ENCODE peak calls at places on chromosomes 7 and 10, in four cellular contexts. A is BE2C, R is neuronal stem cell, F is gastrocnemius medialis. N is an unnamed sample.
A peak's percentile ranks its signal among the peaks of the same experiment; 100 is the strongest.

GRCh38 chr10:47063858-47064257 is 152.6 kb downstream of the PTPN20 start:
- DNase-seq in A (no peak), R (no peak), F (peak; percentile 84), N (no peak)

GRCh38 chr7:95396136-95397032 is at the start of gene PON3:
- DNase-seq in A (no peak), R (no peak), F (peak; percentile 12), N (no peak)

GRCh38 chr10:47031953-47032465 is 120.8 kb downstream of the PTPN20 start:
- DNase-seq in A (no peak), R (no peak), F (peak; percentile 74), N (no peak)

GRCh38 chr10:15472431-15473400 is 101.6 kb upstream of the FAM171A1 start:
- DNase-seq in A (no peak), R (no peak), F (no peak), N (no peak)

GRCh38 chr10:58178811-58179210 is 88.9 kb downstream of the IPMK start:
- DNase-seq in A (no peak), R (no peak), F (no peak), N (no peak)

GRCh38 chr10:7572435-7572834 is 94.3 kb downstream of the ITIH5 start:
- DNase-seq in A (no peak), R (no peak), F (no peak), N (no peak)

GRCh38 chr10:90308223-90308622 is 549.6 kb downstream of the HTR7 start:
- DNase-seq in A (no peak), R (no peak), F (no peak), N (no peak)

GRCh38 chr10:68826764-68827591 is at the start of gene STOX1:
- DNase-seq in A (peak; percentile 79), R (peak; percentile 73), F (peak; percentile 15), N (peak; percentile 11)

GRCh38 chr7:2438181-2438580 is 34.8 kb downstream of the CHST12 start:
- DNase-seq in A (no peak), R (no peak), F (peak; percentile 42), N (no peak)

GRCh38 chr7:42117201-42117600 is 119.8 kb downstream of the GLI3 start:
- DNase-seq in A (no peak), R (no peak), F (no peak), N (no peak)

GRCh38 chr7:51276967-51277366 is 39.6 kb downstream of the COBL start:
- DNase-seq in A (no peak), R (no peak), F (no peak), N (no peak)

GRCh38 chr10:11446133-11446532 is 165.3 kb downstream of the USP6NL start:
- DNase-seq in A (no peak), R (no peak), F (no peak), N (no peak)

GRCh38 chr7:84705079-84705478 is 481.8 kb downstream of the SEMA3D start:
- DNase-seq in A (no peak), R (no peak), F (no peak), N (no peak)

GRCh38 chr7:2953588-2954407 is 89.9 kb downstream of the CARD11 start:
- DNase-seq in A (no peak), R (no peak), F (no peak), N (no peak)

DNA sequence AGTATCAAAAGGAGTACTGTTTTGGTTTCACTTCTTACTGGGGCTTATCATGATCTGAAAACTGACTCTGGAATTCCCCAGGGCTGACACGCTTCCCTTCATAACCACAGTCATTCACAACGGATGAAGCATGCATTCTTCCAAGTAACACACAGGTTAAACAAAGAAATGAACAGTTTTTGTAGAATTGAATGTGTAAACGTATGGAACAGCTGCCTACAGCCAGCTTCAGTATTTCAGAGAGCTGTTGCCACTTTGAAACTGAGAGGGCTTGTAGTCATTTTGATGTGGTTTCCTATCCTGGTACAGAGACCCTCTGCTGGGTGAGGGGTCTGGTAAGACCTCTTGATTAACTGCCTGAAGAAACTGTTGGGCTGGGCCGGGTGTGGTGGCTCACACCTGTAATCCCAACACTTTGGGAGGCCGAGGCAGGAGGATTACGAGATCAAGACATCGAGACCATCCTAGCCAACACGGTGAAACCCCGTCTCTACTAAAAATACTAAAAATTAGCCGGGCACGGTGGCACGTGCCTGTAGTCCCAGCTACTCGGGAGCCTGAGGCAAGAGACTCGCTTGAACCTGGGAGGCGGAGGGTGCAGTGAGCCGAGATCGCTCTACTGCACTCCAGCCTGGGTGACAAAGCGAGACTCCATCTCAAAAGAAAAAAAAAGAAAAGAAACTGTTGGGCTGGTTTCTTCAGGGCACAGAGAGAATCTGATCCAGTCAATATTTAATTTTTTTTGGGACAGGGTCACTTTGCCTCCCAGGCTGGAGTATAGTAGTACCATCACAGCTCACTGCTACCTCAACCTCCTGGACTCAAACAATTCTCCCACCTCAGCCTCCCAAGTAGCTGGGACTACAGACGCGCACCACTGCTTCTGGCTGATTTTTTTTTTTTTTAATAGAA is 4.7 kb downstream of the NFE2L3 start:
- DNase-seq in A (no peak), R (no peak), F (no peak), N (peak; percentile 53)
- H3K4me1 ChIP-seq in A (no peaks in the 10 kb centered on the region), R (peaks cover 7% of the 10 kb centered on the region), F (no peaks in the 10 kb centered on the region), N (peaks cover 31% of the 10 kb centered on the region)

GRCh38 chr7:19094971-19095370 is 22.5 kb downstream of the TWIST1 start:
- DNase-seq in A (no peak), R (no peak), F (no peak), N (no peak)

GRCh38 chr7:19090526-19090925 is 26.9 kb downstream of the TWIST1 start:
- DNase-seq in A (peak; percentile 16), R (no peak), F (no peak), N (no peak)

GRCh38 chr7:19091871-19092270 is 25.6 kb downstream of the TWIST1 start:
- DNase-seq in A (no peak), R (no peak), F (no peak), N (no peak)

DNA sequence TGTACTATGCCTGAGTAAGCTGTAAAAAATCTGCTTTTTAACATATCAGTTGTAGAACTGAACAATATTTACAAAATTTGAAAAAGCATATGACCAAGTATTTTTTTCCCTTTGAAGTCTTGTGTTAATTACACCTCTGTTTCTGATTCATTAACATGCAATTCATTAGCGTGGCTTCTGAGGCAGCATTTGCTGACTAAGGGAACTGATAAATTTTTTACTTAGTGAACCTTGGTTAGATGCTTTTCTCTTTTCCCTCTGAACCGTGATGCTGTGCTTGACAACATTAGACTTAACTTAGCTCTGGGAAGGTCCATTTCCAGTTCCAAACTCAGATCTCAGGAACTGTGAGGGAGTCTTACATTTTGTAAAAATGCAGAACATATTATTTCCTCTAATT is 28.1 kb downstream of the TWIST1 start:
- DNase-seq in A (no peak), R (no peak), F (no peak), N (no peak)
- H3K27me3 ChIP-seq in A (no peaks in the 10 kb centered on the region), R (no peaks in the 10 kb centered on the region), F (no peaks in the 10 kb centered on the region), N (no peaks in the 10 kb centered on the region)

DNA sequence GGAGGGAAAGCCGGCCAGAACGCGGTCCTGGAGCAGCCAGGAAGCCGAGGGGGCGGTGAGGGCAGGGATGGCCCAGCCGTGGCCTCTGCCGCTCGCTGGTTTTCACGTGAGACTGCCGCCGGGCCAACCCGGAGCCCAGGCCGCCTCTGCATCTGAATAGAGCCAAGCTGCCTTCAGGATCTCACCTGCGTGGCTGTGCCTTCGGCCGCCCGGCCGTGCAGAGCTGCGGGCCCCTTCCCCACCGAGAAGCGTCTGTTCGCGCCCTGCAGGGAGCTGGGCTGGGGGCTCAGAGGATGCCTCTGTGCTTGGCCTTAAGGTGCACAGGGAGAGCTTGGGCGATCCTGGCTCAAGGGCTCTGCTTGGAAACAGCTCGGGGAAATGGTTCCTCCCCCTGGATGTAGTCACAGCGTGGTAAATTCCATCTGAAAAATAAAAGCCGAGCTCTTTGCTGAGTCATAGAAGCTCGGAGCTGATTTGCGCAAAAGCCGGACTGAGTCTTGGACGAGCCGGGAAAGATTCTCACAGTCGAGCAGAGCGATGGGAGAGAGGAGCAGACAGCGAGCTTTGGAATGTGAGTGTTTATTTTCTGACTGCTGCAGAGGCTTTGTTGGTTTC is at the start of gene JAKMIP3:
- DNase-seq in A (no peak), R (peak; percentile 27), F (peak; percentile 47), N (no peak)
- H3K4me1 ChIP-seq in A (no peaks in the 10 kb centered on the region), R (peaks cover 8% of the 10 kb centered on the region), F (peaks cover 17% of the 10 kb centered on the region), N (no peaks in the 10 kb centered on the region)

DNA sequence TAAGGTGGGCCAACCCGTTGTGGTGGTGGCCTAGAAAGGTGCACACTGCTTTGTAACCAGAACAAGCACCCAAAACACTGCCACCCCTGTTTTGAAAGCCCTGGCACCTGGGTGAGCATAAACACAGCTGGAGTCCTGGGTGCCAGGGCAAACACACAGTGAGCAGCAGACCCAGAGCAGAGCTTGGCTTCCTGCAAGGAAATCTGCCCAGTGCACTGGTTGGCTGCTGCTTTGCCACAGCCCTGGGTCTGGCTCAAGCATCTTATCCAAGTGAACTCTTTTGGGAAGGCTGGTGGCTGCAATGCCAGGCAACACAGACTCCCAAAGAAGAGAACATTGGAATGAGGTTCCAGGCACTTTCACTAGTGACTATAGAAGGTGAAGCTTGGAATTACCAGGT is 145.5 kb upstream of the PDE1C start:
- DNase-seq in A (no peak), R (no peak), F (no peak), N (no peak)
- H3K27me3 ChIP-seq in A (peaks cover 4% of the 10 kb centered on the region), R (no peaks in the 10 kb centered on the region), F (no peaks in the 10 kb centered on the region), N (no peaks in the 10 kb centered on the region)

GRCh38 chr10:119222531-119222930 is 15.2 kb downstream of the GRK5 start:
- DNase-seq in A (no peak), R (no peak), F (no peak), N (no peak)

GRCh38 chr10:119219747-119220320 is 12.5 kb downstream of the GRK5 start:
- DNase-seq in A (no peak), R (no peak), F (no peak), N (no peak)

GRCh38 chr10:119221201-119221600 is 13.8 kb downstream of the GRK5 start:
- DNase-seq in A (no peak), R (no peak), F (no peak), N (no peak)

GRCh38 chr10:119222966-119223386 is 15.6 kb downstream of the GRK5 start:
- DNase-seq in A (no peak), R (no peak), F (no peak), N (no peak)

DNA sequence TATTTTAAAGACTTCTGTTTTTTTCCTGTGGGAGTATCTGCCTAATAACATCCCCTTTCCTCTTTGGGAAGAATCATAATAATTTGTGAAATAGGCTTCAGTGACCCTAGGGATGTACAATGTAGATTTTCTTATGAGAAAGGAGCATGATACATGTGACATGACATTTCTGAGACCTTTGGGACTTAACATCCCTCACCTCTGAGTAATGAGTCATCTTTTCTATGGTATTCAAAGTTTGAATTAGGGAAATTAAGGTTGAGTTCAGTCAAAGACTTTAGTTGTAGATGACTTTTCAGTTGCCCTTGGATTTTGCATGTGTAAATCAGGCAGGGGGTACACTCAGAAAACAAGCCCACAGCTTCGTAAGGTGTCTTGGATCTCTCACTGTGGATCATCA is 14.3 kb downstream of the GRK5 start:
- DNase-seq in A (no peak), R (no peak), F (no peak), N (no peak)
- H3K4me1 ChIP-seq in A (peaks cover 14% of the 10 kb centered on the region), R (peaks cover 5% of the 10 kb centered on the region), F (peaks cover 7% of the 10 kb centered on the region), N (no peaks in the 10 kb centered on the region)

DNA sequence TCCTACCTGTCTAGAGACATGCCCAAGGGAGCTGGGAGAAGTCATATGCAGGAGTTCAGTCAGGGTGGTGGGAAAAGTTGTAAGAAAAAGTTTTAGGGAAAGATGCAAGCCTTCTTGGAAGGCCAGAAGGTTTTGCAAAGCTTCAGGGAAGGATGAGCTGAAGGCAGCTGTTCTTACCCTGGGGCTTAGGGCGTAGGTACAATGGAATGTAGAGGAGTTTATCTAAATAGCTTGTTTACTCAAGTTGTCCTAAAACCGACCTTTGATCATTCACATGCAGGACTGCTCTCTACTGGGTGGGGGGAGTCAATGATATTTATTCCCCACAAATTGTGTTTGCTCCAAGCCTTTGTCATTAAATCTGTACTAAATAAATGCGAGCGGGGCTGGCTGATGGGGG is 277.0 kb downstream of the CRPPA start:
- DNase-seq in A (no peak), R (no peak), F (no peak), N (no peak)
- H3K27me3 ChIP-seq in A (no peaks in the 10 kb centered on the region), R (no peaks in the 10 kb centered on the region), F (no peaks in the 10 kb centered on the region), N (no peaks in the 10 kb centered on the region)

GRCh38 chr7:30159153-30159552 is 24.4 kb downstream of the MTURN start:
- DNase-seq in A (no peak), R (no peak), F (no peak), N (no peak)
- H3K4me1 ChIP-seq in A (no peaks in the 10 kb centered on the region), R (peaks cover 30% of the 10 kb centered on the region), F (peaks cover 7% of the 10 kb centered on the region), N (no peaks in the 10 kb centered on the region)